ENCODE peak calls at places on chromosome 6, in five cellular contexts. E is endothelial cell of umbilical vein, W is IMR-90, O is PC-3, K is Karpas-422. L is an unnamed sample. For H4K20me1, the result is how much of the 10 kb centered on the place peaks cover.

GRCh38 chr6:149078383-149078782 is 239.1 kb upstream of the TAB2 start:
- DNase-seq in W (no peak), O (no peak), E (no peak), K (no peak), L (no peak)

GRCh38 chr6:45006893-45007292 is 321.2 kb upstream of the RUNX2 start:
- DNase-seq in K (no peak), W (no peak), O (no peak), E (no peak), L (no peak)

GRCh38 chr6:27883136-27883535 is 29.1 kb downstream of the OR2B2 start:
- DNase-seq in O (no peak), K (no peak), E (no peak), W (no peak), L (no peak)

GRCh38 chr6:11373208-11373607 is 140.7 kb upstream of the NEDD9 start:
- DNase-seq in W (no peak), E (no peak), K (no peak), O (no peak), L (no peak)

GRCh38 chr6:156821707-156822106 is 44.5 kb downstream of the ARID1B start:
- DNase-seq in O (no peak), K (no peak), E (no peak), W (no peak), L (no peak)

GRCh38 chr6:78253618-78254017 is 600.8 kb downstream of the MEI4 start:
- DNase-seq in K (no peak), O (no peak), W (no peak), E (no peak), L (peak)

GRCh38 chr6:132648356-132648755 is 10.6 kb downstream of the TAAR1 start:
- DNase-seq in K (no peak), W (peak), O (peak), E (peak), L (peak)

GRCh38 chr6:13373488-13373886 is 45.1 kb upstream of the TBC1D7 start:
- DNase-seq in K (no peak), O (no peak), E (peak), W (peak), L (no peak)

GRCh38 chr6:24583463-24584389 is 62.3 kb downstream of the KIAA0319 start:
- DNase-seq in E (peak), W (peak), O (peak), K (peak), L (peak)

DNA sequence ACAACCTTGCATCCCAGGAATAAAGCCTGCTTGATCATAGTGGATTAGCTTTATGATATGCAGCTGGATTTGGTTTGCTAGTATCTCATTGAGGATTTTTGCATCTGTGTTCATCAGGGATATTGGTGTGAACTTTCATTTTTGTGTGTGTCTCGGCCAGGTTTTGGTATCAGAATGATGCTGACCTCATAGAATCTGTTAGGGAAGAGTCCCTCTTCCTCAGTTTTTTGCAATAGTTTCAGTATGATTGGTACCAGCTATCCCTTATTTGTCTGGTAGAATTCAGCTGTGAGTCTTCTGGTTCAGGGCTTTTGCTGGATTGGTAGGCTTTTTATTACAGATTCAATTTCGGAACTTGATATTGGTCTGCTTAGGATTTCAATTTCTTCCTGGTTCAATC is 132.5 kb downstream of the ZFAND3 start:
- DNase-seq in W (no peak), O (no peak), E (no peak), K (no peak), L (no peak)
- H4K20me1 ChIP-seq in W (half or more), O (under half), E (under half), K (half or more), L (under half)

DNA sequence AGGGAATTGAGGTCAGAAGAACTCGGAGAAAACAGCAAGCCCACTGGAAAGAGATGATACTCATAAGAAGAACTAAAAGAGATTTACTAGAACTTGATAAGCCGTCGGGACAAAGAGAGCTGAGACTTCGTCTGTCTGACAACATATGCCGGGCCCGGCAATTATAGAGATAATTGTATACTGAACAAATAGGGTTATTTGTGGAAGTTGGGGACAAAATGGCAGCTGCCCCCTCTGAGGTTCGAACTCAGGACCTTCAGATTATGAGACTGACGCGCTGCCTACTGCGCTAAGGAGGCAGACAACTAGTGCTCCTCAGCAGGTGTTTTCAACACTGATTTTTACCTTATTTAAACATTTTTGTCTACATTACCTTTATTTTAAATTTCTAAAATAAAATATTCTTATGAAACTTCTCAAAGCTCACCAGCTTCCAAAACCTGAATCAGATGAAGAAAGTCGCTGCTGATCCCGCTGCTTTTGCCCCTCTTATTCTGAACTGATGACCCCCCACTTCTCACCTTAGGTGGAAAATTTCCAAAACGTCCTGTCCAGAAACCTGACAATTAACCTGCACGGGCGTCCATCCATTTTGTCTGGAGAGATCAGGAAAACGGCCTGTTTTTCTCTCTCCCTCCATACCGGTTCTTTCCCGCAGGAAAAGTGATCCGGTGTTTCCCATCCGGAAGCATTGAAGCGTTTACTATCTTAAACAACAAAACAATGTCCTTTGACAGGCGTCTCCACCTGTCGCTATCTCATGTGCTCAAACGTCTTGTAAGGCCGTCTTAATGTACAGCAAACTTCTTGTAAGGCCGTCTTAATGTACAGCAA is 29.5 kb upstream of the TRIM27 start:
- DNase-seq in O (peak), W (peak), K (peak), E (peak), L (peak)
- H2AFZ ChIP-seq in O (peak), W (peak), K (no peak), E (peak), L (peak)

GRCh38 chr6:30312266-30312665 is 14.5 kb upstream of the TRIM39 start:
- DNase-seq in K (no peak), E (no peak), W (no peak), O (peak), L (no peak)

GRCh38 chr6:30311669-30312068 is 15.1 kb upstream of the TRIM39 start:
- DNase-seq in E (no peak), O (no peak), W (no peak), K (no peak), L (no peak)

GRCh38 chr6:30311101-30311500 is 15.6 kb upstream of the TRIM39 start:
- DNase-seq in W (no peak), O (no peak), E (no peak), K (no peak), L (no peak)
- H4K20me1 ChIP-seq in W (half or more), O (under half), E (under half), K (under half), L (under half)

GRCh38 chr6:3423439-3424184 is 33.2 kb downstream of the SLC22A23 start:
- DNase-seq in O (no peak), K (peak), W (no peak), E (no peak), L (no peak)
- H2AFZ ChIP-seq in O (no peak), K (no peak), W (no peak), E (no peak), L (no peak)

GRCh38 chr6:33433560-33434191 is 13.8 kb downstream of the SYNGAP1 start:
- DNase-seq in W (peak), K (no peak), E (no peak), O (no peak), L (peak)
- H4K20me1 ChIP-seq in W (under half), K (under half), E (under half), O (under half), L (under half)

GRCh38 chr6:166639921-166640320 is 12.9 kb upstream of the RPS6KA2 start:
- DNase-seq in E (peak), W (no peak), O (no peak), K (no peak), L (no peak)

GRCh38 chr6:166637806-166638458 is 10.9 kb upstream of the RPS6KA2 start:
- DNase-seq in K (no peak), O (no peak), W (no peak), E (no peak), L (no peak)

GRCh38 chr6:166638566-166638965 is 11.5 kb upstream of the RPS6KA2 start:
- DNase-seq in O (no peak), W (no peak), E (no peak), K (peak), L (no peak)

GRCh38 chr6:166642646-166643045 is 15.6 kb upstream of the RPS6KA2 start:
- DNase-seq in E (no peak), O (no peak), K (no peak), W (no peak), L (no peak)

GRCh38 chr6:166640342-166641043 is 13.4 kb upstream of the RPS6KA2 start:
- DNase-seq in K (no peak), W (no peak), O (no peak), E (peak), L (no peak)
- H2AFZ ChIP-seq in K (no peak), W (peak), O (no peak), E (peak), L (no peak)

GRCh38 chr6:79600313-79601019 is 30.7 kb upstream of the SH3BGRL2 start:
- DNase-seq in K (no peak), O (no peak), W (no peak), E (no peak), L (no peak)

GRCh38 chr6:79599725-79600259 is 31.3 kb upstream of the SH3BGRL2 start:
- DNase-seq in O (no peak), E (no peak), W (no peak), K (no peak), L (no peak)

GRCh38 chr6:79602859-79603258 is 28.3 kb upstream of the SH3BGRL2 start:
- DNase-seq in E (no peak), K (no peak), W (no peak), O (no peak), L (peak)

GRCh38 chr6:79598012-79598411 is 33.1 kb upstream of the SH3BGRL2 start:
- DNase-seq in K (no peak), W (no peak), O (no peak), E (no peak), L (no peak)

DNA sequence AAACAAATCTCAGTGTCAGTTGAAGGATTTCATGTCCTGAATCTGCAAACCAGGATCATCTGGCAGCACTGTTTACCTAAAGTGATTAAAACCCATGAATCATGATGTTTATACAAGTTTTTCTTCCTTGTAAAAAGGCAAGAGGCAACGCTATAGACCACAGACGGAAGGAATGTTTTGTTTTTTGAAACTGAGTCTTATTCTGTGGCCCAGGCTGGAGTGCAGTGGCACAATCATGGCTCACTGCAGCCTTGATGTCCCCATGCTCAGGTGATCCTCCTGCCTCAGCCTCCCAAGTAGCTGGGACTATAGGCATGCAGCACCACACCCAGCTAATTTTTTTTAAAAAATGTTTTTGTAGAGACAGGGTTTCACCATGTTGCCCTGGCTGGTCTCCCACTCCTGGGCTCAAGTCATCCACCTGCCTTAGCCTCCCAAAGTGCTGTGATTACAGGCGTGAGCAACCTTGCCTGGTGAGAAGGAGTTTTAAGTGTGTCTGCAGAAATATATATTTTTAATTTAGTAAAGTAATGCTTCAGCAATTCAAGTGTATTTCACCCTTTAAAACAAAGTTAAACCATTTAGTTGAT is 30.0 kb upstream of the SH3BGRL2 start:
- DNase-seq in O (peak), K (no peak), E (peak), W (peak), L (peak)
- H4K20me1 ChIP-seq in O (under half), K (under half), E (under half), W (under half), L (under half)

GRCh38 chr6:129943637-129944271 is 74.6 kb upstream of the L3MBTL3 start:
- DNase-seq in K (no peak), E (no peak), W (no peak), O (no peak), L (no peak)

GRCh38 chr6:129946439-129947140 is 71.8 kb upstream of the L3MBTL3 start:
- DNase-seq in O (no peak), K (no peak), W (no peak), E (no peak), L (no peak)

GRCh38 chr6:129947797-129948196 is 70.6 kb upstream of the L3MBTL3 start:
- DNase-seq in W (no peak), E (no peak), O (no peak), K (no peak), L (no peak)
- H2AFZ ChIP-seq in W (no peak), E (no peak), O (no peak), K (no peak), L (no peak)

DNA sequence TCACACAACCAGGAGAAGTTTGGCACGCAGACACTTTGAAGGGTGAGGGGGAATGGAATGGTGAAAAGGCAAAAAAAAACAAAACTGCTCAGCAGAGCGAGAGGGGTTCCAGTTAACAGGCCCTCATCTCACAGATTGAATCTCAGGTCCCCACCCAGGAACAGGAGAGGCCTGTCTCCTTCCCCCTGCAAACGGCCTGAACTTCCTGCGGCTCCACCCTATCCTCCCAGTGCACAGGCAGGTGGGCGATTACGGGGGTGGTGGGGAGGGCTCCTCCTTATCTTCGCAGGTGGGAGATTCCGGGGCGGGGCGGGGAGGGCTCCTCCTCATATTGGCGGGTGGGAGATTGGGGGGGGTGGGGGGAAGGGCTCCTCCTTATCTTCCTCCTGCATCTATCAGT is 128.9 kb downstream of the SOX4 start:
- DNase-seq in K (no peak), W (no peak), O (no peak), E (no peak), L (no peak)
- H4K20me1 ChIP-seq in K (under half), W (under half), O (under half), E (under half), L (under half)

DNA sequence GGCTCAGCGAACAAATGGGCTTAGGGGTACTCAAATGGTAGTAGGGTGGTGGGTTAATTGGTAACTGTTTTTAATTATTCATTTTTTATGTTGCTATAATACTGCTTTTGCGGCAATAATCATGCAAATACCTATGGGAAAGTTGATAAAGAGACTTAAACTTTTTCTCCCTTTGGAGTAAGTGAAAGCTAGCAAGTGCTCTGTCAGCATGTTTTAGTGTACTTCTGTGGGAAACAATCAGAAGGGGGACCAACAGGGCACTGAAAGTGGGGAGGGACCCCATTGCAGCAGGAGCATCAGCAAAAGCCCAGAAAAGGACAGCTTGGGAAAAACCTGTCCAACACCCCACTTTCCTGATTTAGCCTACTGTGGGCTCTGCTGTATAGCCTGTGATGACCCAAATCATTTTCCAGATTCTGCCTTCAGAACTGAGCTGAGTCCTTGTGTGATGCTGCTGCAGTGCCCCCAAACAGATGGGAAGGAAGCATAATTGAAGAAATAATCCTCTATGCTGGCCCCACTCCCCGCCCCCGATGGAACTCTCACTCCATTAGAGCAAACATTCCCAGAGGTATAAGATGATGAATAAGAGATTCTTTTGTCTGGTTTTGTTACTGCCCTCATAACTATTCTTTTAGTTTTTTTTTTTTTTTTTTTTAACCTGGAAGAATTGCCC is 322.8 kb downstream of the CD83 start:
- DNase-seq in O (no peak), K (no peak), E (no peak), W (peak), L (no peak)
- H2AFZ ChIP-seq in O (no peak), K (no peak), E (no peak), W (no peak), L (no peak)